ENCODE peak calls at places on chromosomes 12 and 14, in seven cellular contexts. V is CD4-positive, alpha-beta T cell; T is neural crest cell; C is OCI-LY7; B is cardiac fibroblast; H is A549; Z is astrocyte of the cerebellum. P is an unnamed sample.

GRCh38 chr12:54991161-54991991 is 6.8 kb upstream of the TESPA1 start:
- DNase-seq in Z (no peak), C (peak), H (no peak), V (no peak), T (no peak), B (no peak), P (peak)

GRCh38 chr12:25615119-25615518 is 62.0 kb upstream of the LMNTD1 start:
- DNase-seq in C (no peak), Z (peak), T (no peak), B (peak), V (no peak), H (no peak), P (no peak)

GRCh38 chr14:100376751-100377171 is 53.6 kb downstream of the SLC25A47 start:
- DNase-seq in C (no peak), V (no peak), Z (no peak), H (peak), B (peak), T (no peak), P (no peak)

GRCh38 chr14:72780771-72781170 is 113.1 kb downstream of the DPF3 start:
- DNase-seq in B (peak), Z (peak), T (no peak), C (no peak), V (no peak), H (no peak), P (no peak)

GRCh38 chr12:55728932-55729591 is at the start of gene CD63:
- DNase-seq in V (peak), T (peak), H (peak), Z (no peak), C (peak), B (peak), P (no peak)

GRCh38 chr12:75630091-75630490 is 118.7 kb upstream of the KRR1 start:
- DNase-seq in B (no peak), Z (no peak), T (no peak), V (no peak), C (no peak), H (no peak), P (no peak)

GRCh38 chr12:14618990-14619389 is 51.3 kb upstream of the PLBD1 start:
- DNase-seq in B (peak), H (peak), Z (no peak), T (no peak), C (peak), V (no peak), P (no peak)

GRCh38 chr14:87944987-87945604 is 47.9 kb downstream of the GALC start:
- DNase-seq in T (no peak), B (peak), V (no peak), Z (peak), C (peak), H (no peak), P (peak)

GRCh38 chr12:39368891-39369290 is 74.0 kb downstream of the KIF21A start:
- DNase-seq in T (no peak), Z (no peak), H (no peak), C (no peak), V (no peak), B (no peak), P (no peak)

GRCh38 chr12:60106207-60106606 is 510.4 kb downstream of the SLC16A7 start:
- DNase-seq in H (no peak), V (no peak), T (no peak), B (peak), Z (peak), C (no peak), P (no peak)

GRCh38 chr12:51847830-51848727 is at the start of gene FIGNL2:
- DNase-seq in V (no peak), H (peak), C (no peak), T (peak), Z (no peak), B (no peak), P (no peak)

GRCh38 chr14:54686219-54686870 is 119.4 kb downstream of the SAMD4A start:
- DNase-seq in B (peak), H (no peak), T (no peak), Z (peak), V (no peak), C (no peak), P (no peak)

GRCh38 chr12:32069071-32069470 is 37.6 kb upstream of the BICD1 start:
- DNase-seq in H (peak), B (no peak), C (no peak), Z (no peak), T (no peak), V (no peak), P (no peak)

GRCh38 chr14:100824156-100824555 is 1.8 kb upstream of the MEG3 start:
- DNase-seq in T (no peak), H (no peak), C (no peak), V (no peak), B (peak), Z (no peak), P (no peak)

GRCh38 chr14:105255021-105255507 is 6.7 kb downstream of the BTBD6 start:
- DNase-seq in C (no peak), T (no peak), B (peak), V (no peak), Z (no peak), H (no peak), P (no peak)

GRCh38 chr12:104485651-104486341 is 29.0 kb downstream of the CHST11 start:
- DNase-seq in Z (no peak), H (no peak), T (no peak), C (peak), B (no peak), V (peak), P (no peak)

GRCh38 chr12:14450479-14450878 is 85.0 kb downstream of the ATF7IP start:
- DNase-seq in V (no peak), C (no peak), Z (no peak), H (no peak), T (no peak), B (no peak), P (no peak)

GRCh38 chr14:46147486-46147885 is 504.1 kb downstream of the RPL10L start:
- DNase-seq in Z (no peak), B (no peak), V (no peak), T (no peak), C (no peak), H (no peak), P (no peak)

GRCh38 chr12:105765053-105766019 is 373.4 kb downstream of the NUAK1 start:
- DNase-seq in Z (no peak), H (no peak), T (no peak), B (no peak), V (no peak), C (no peak), P (no peak)

GRCh38 chr12:44873898-44874297 is 2.2 kb downstream of the NELL2 start:
- DNase-seq in T (no peak), C (peak), Z (no peak), V (no peak), B (peak), H (no peak), P (no peak)

GRCh38 chr14:56213288-56213687 is 95.1 kb downstream of the PELI2 start:
- DNase-seq in V (no peak), C (no peak), H (no peak), T (no peak), B (no peak), Z (no peak), P (no peak)

GRCh38 chr14:56212541-56212940 is 94.3 kb downstream of the PELI2 start:
- DNase-seq in Z (no peak), V (no peak), B (no peak), T (no peak), C (no peak), H (no peak), P (no peak)

GRCh38 chr14:56216631-56217379 is 98.6 kb downstream of the PELI2 start:
- DNase-seq in B (peak), Z (no peak), T (no peak), C (no peak), V (no peak), H (no peak), P (no peak)

GRCh38 chr14:56217380-56218045 is 99.3 kb downstream of the PELI2 start:
- DNase-seq in Z (no peak), H (no peak), T (no peak), C (no peak), B (peak), V (no peak), P (no peak)

DNA sequence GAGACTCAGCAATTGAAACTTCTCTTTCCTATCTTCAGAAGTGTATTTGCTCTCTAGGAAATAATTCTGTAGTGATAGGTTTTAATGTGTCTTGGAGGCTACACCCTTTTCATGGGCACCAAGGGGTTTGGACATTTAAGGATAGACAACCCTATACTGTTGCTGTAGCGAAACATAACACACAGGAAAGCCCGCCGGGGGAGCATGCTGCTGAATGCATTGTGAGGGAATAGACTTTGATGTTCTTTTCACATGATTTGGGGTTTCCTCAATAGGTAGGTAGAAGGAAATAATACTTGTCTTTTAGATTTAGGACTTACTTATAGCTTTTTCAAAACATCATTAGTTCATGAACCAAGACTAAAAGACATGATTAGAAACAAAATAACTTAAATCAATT is 97.0 kb downstream of the PELI2 start:
- DNase-seq in C (no peak), B (no peak), T (no peak), H (no peak), V (no peak), Z (no peak), P (no peak)
- TF ChIP-seq CTCF in C (no peak), B (no peak), T (no peak), H (no peak), V (no peak), Z (no peak), P (no peak)

GRCh38 chr14:90574640-90575131 is 177.9 kb downstream of the CALM1 start:
- DNase-seq in B (no peak), Z (no peak), C (no peak), H (no peak), V (no peak), T (no peak), P (no peak)

GRCh38 chr14:90576581-90576980 is 179.8 kb downstream of the CALM1 start:
- DNase-seq in B (peak), H (no peak), Z (no peak), T (no peak), C (no peak), V (no peak), P (no peak)

GRCh38 chr14:90575781-90576180 is 179.0 kb downstream of the CALM1 start:
- DNase-seq in B (no peak), V (no peak), C (no peak), T (no peak), Z (no peak), H (no peak), P (no peak)

GRCh38 chr14:90576981-90577660 is 180.3 kb downstream of the CALM1 start:
- DNase-seq in B (no peak), H (no peak), V (no peak), C (no peak), T (no peak), Z (no peak), P (no peak)

GRCh38 chr14:90575336-90575735 is 178.5 kb downstream of the CALM1 start:
- DNase-seq in Z (no peak), V (no peak), H (no peak), T (no peak), C (no peak), B (no peak), P (no peak)
- TF ChIP-seq CTCF in Z (no peak), V (no peak), H (no peak), T (no peak), C (no peak), B (no peak), P (no peak)

DNA sequence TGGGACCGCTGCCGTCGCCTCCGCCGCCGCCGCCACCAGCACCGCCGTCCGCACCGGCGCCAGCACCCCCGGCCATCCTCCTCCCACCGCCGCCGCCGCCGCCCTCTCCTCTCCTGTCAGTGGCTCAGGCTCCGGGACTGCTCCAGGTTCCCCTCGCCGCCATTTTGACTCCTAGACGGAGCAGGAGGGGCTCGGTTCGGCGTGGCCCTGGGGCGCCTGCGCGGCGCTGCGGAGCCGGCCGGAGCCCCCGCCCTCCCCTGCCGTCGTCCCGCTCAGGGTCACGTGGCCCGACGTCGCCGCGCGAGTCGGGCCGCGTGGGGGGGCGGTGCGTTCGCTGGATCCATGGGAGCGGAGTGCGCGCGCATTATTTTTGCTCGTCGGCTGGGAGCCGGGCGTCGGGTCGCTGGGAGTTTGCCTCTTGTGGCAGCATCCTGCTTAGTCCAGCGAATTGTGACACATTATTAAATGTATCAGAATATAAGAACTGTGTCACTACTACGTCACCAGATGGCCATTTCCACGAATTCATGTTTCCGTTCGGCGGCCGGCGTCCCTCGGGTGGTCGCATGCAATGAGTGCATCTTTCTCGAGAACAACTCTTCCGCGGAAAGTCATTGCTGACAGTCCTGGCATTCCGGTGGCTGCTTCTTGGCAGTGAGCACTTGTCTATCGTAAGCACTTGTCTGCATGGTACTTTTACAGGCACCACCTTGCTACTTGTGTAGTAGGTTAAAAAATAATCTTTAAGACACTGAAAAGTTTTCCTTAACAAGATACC is at the start of gene BTBD7:
- DNase-seq in V (peak), Z (peak), T (peak), C (peak), H (peak), B (peak), P (peak)
- TF ChIP-seq CTCF in V (no peak), Z (no peak), T (peak), C (no peak), H (no peak), B (peak), P (peak)

GRCh38 chr14:50013934-50014333 is 102.4 kb downstream of the VCPKMT start:
- DNase-seq in Z (no peak), T (no peak), V (no peak), B (no peak), C (no peak), H (no peak), P (no peak)

GRCh38 chr14:50013198-50013918 is 103.0 kb downstream of the VCPKMT start:
- DNase-seq in C (peak), H (no peak), V (no peak), B (no peak), Z (no peak), T (no peak), P (no peak)

GRCh38 chr14:50012644-50013043 is 103.7 kb downstream of the VCPKMT start:
- DNase-seq in C (no peak), V (no peak), Z (no peak), H (no peak), B (peak), T (no peak), P (no peak)

GRCh38 chr14:50015708-50016107 is 100.7 kb downstream of the VCPKMT start:
- DNase-seq in V (no peak), B (no peak), H (no peak), Z (no peak), C (no peak), T (no peak), P (no peak)

GRCh38 chr14:50014809-50015208 is 101.6 kb downstream of the VCPKMT start:
- DNase-seq in Z (no peak), V (no peak), H (no peak), T (no peak), C (no peak), B (no peak), P (no peak)
- TF ChIP-seq CTCF in Z (no peak), V (no peak), H (no peak), T (no peak), C (no peak), B (no peak), P (no peak)

GRCh38 chr14:78904094-78904493 is 733.9 kb downstream of the NRXN3 start:
- DNase-seq in H (no peak), T (no peak), C (no peak), B (no peak), Z (no peak), V (no peak), P (no peak)
- TF ChIP-seq CTCF in H (no peak), T (no peak), C (no peak), B (no peak), Z (no peak), V (no peak), P (no peak)

GRCh38 chr14:67515386-67516079 is 17.6 kb upstream of the PLEKHH1 start:
- DNase-seq in H (peak), Z (no peak), C (peak), V (peak), B (no peak), T (no peak), P (no peak)
- TF ChIP-seq CTCF in H (no peak), Z (no peak), C (no peak), V (no peak), B (no peak), T (no peak), P (no peak)

GRCh38 chr14:103002578-103003350 is 54.6 kb downstream of the CDC42BPB start:
- DNase-seq in Z (no peak), B (no peak), T (no peak), V (no peak), H (no peak), C (peak), P (no peak)
- TF ChIP-seq CTCF in Z (peak), B (no peak), T (no peak), V (no peak), H (no peak), C (peak), P (no peak)